ENCODE peak calls at places on chromosomes 12 and 14, in ten cellular contexts. Q is neural progenitor cell, D is GM20000, M is endothelial cell, W is activated B cell treated with CpG ODN at 0.5 μM for 24 hours, K is choroid plexus epithelial cell, J is lung, O is cardiac fibroblast, R is GM23338, H is right atrium auricular region. E is an unnamed sample.

GRCh38 chr14:88299865-88300264 is 23.2 kb downstream of the KCNK10 start:
- DNase-seq in Q (no peak), D (no peak), M (no peak), W (no peak), K (no peak), J (no peak), O (no peak), R (no peak), H (no peak), E (no peak)

GRCh38 chr14:56121786-56122185 is 3.6 kb downstream of the PELI2 start:
- DNase-seq in Q (no peak), D (no peak), M (no peak), W (no peak), K (no peak), J (no peak), O (peak), R (no peak), H (no peak), E (no peak)

GRCh38 chr14:69948311-69948710 is 69.1 kb downstream of the SMOC1 start:
- DNase-seq in Q (no peak), D (no peak), M (no peak), W (no peak), K (peak), J (no peak), O (no peak), R (no peak), H (no peak), E (no peak)

GRCh38 chr14:73441286-73441685 is 17.1 kb downstream of the NUMB start:
- DNase-seq in Q (no peak), D (no peak), M (no peak), W (no peak), K (no peak), J (no peak), O (no peak), R (no peak), H (no peak), E (no peak)

GRCh38 chr12:38875571-38876228 is 29.7 kb downstream of the CPNE8 start:
- DNase-seq in Q (no peak), D (no peak), M (no peak), W (no peak), K (no peak), J (no peak), O (peak), R (no peak), H (no peak), E (no peak)

GRCh38 chr12:115474525-115475353 is 790.8 kb upstream of the TBX3 start:
- DNase-seq in Q (no peak), D (no peak), M (no peak), W (no peak), K (no peak), J (no peak), O (no peak), R (no peak), H (no peak), E (no peak)

GRCh38 chr12:3655331-3655900 is 97.5 kb downstream of the CRACR2A start:
- DNase-seq in Q (peak), D (peak), M (peak), W (no peak), K (peak), J (no peak), O (peak), R (peak), H (no peak), E (no peak)

GRCh38 chr12:72133497-72134055 is 138.6 kb upstream of the TRHDE start:
- DNase-seq in Q (peak), D (no peak), M (no peak), W (no peak), K (peak), J (no peak), O (no peak), R (peak), H (no peak), E (no peak)

GRCh38 chr14:104647467-104648063 is 41.9 kb upstream of the INF2 start:
- DNase-seq in Q (no peak), D (no peak), M (no peak), W (no peak), K (no peak), J (no peak), O (no peak), R (no peak), H (no peak), E (no peak)

DNA sequence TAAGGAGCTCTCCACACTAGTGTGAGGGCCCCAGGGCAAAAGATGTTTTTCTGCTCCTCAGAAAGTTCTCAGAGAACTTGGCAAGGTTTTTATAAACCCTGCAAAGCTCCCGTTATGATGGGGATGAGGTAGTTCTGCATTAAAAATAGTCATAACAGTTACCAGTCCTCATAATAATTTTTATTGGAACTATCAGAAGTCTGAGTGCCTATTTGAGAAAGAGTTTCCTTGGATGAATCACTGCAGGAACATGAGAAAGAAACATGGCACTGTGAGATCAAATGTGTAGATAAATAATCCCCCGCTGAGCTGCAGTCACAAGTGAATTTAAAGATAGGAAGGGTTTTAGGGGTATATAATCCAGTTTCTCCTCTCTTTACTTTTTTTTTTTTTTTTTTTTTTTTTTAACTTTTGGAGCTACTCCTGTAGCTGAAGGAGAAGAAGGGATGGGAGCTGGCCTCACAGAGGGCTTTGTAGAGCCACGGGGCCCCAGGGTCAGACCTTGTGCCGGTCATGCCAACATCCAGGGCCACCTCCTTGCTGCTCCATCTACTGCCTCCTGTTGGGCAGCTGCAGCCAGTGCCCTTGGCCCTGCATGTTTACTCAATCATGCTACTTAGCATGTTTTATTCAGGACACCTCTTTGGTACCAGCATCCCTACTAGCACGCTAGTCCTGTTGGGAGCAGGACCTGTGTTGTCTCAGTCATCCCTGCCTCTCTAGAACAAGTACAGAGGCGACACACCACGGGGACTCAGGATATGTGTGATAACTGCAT is 39.5 kb downstream of the EVL start:
- DNase-seq in Q (no peak), D (no peak), M (no peak), W (no peak), K (peak), J (no peak), O (peak), R (peak), H (no peak), E (no peak)
- TF ChIP-seq CTCF in Q (peak), D (no peak), M (no peak), W (no peak), K (peak), J (no peak), O (no peak), R (peak), H (no peak), E (no peak)

DNA sequence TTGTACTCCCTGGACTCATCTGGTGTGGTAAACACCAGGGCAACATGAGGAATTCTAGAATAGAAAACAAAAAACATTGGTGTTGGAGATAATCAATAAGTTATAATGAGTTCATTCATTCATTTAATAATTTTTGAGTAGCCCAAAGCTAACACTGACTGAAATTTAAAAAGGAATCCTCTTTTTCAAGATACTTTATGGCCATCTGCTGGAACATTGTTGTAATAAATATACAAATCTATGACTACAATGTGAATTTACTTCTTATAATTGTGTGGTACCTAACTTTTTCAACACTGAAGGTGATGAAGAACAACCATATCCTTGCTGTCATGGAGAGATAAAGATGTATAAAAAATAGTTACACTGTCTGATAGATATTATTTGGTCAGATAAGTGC is 687.3 kb upstream of the MIS18BP1 start:
- DNase-seq in Q (no peak), D (no peak), M (no peak), W (no peak), K (no peak), J (no peak), O (no peak), R (no peak), H (no peak), E (no peak)
- TF ChIP-seq CTCF in Q (no peak), D (no peak), M (no peak), W (no peak), K (no peak), J (no peak), O (no peak), R (no peak), H (no peak), E (no peak)

DNA sequence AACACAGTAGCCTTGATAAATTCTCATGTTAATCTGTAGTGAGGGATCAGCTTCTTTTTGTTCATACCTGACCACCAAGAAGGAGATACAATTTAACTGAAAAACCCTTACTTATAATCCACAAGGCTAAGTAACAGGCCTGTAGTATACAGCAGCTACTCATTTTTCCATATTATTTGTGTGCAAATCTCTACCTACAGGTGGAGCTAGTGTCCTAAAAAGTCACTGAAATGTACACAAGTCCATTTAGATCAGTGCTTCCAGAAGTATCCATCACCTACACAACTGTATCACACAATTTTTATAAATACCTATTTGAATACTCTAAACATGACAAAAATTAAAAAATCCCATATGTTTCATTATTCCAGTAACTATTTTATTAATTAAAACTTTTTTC is 173.2 kb downstream of the SLC35F4 start:
- DNase-seq in Q (peak), D (no peak), M (no peak), W (no peak), K (peak), J (no peak), O (peak), R (peak), H (no peak), E (no peak)
- TF ChIP-seq CTCF in Q (peak), D (no peak), M (no peak), W (no peak), K (peak), J (no peak), O (peak), R (peak), H (peak), E (peak)

GRCh38 chr14:94890755-94891154 is 120.8 kb upstream of the GSC start:
- DNase-seq in Q (no peak), D (no peak), M (no peak), W (no peak), K (no peak), J (no peak), O (no peak), R (no peak), H (no peak), E (no peak)
- TF ChIP-seq CTCF in Q (no peak), D (no peak), M (no peak), W (no peak), K (no peak), J (no peak), O (no peak), R (no peak), H (no peak), E (no peak)